ENCODE peak calls at places on chromosomes 2 and 18, in eight cellular contexts. One of them, this sample, is unnamed.
A peak's percentile ranks its signal among the peaks of the same experiment; 100 is the strongest.

GRCh38 chr18:1710114-1710513 is 805.4 kb downstream of the ADCYAP1 start:
- DNase-seq in H9: no peak
- DNase-seq in BE2C: no peak
- DNase-seq in neural progenitor cell: no peak
- DNase-seq in psoas muscle: no peak
- DNase-seq in stomach: no peak
- DNase-seq in mesenchymal stem cell: no peak
- DNase-seq in HCT116: no peak
- DNase-seq in this sample: no peak

GRCh38 chr2:10243926-10244270 is 58.8 kb upstream of the HPCAL1 start:
- DNase-seq in stomach: no peak
- DNase-seq in BE2C: no peak
- DNase-seq in mesenchymal stem cell: no peak
- DNase-seq in HCT116: no peak
- DNase-seq in neural progenitor cell: no peak
- DNase-seq in psoas muscle: peak; percentile 15
- DNase-seq in H9: no peak
- DNase-seq in this sample: no peak

GRCh38 chr18:9177047-9177446 is 40.5 kb downstream of the ANKRD12 start:
- DNase-seq in mesenchymal stem cell: no peak
- DNase-seq in H9: no peak
- DNase-seq in psoas muscle: no peak
- DNase-seq in BE2C: no peak
- DNase-seq in neural progenitor cell: no peak
- DNase-seq in HCT116: no peak
- DNase-seq in stomach: no peak
- DNase-seq in this sample: peak; percentile 3

GRCh38 chr2:43207553-43208300 is 18.7 kb downstream of the ZFP36L2 start:
- DNase-seq in stomach: no peak
- DNase-seq in H9: peak; percentile 79
- DNase-seq in neural progenitor cell: no peak
- DNase-seq in HCT116: no peak
- DNase-seq in BE2C: no peak
- DNase-seq in mesenchymal stem cell: no peak
- DNase-seq in psoas muscle: no peak
- DNase-seq in this sample: no peak

GRCh38 chr2:44884231-44884630 is 57.3 kb upstream of the SIX3 start:
- DNase-seq in HCT116: no peak
- DNase-seq in stomach: no peak
- DNase-seq in H9: no peak
- DNase-seq in BE2C: no peak
- DNase-seq in psoas muscle: no peak
- DNase-seq in mesenchymal stem cell: no peak
- DNase-seq in neural progenitor cell: no peak
- DNase-seq in this sample: no peak

GRCh38 chr2:199458806-199459285 is 1.1 kb upstream of the SATB2 start:
- DNase-seq in HCT116: no peak
- DNase-seq in mesenchymal stem cell: no peak
- DNase-seq in psoas muscle: no peak
- DNase-seq in stomach: no peak
- DNase-seq in BE2C: no peak
- DNase-seq in H9: no peak
- DNase-seq in neural progenitor cell: no peak
- DNase-seq in this sample: no peak

GRCh38 chr2:241540391-241540765 is 18.2 kb upstream of the BOK start:
- DNase-seq in psoas muscle: peak; percentile 73
- DNase-seq in neural progenitor cell: no peak
- DNase-seq in stomach: no peak
- DNase-seq in mesenchymal stem cell: no peak
- DNase-seq in HCT116: no peak
- DNase-seq in BE2C: no peak
- DNase-seq in H9: no peak
- DNase-seq in this sample: no peak

GRCh38 chr18:54241483-54241882 is 17.0 kb upstream of the MBD2 start:
- DNase-seq in HCT116: no peak
- DNase-seq in H9: no peak
- DNase-seq in mesenchymal stem cell: no peak
- DNase-seq in psoas muscle: no peak
- DNase-seq in neural progenitor cell: no peak
- DNase-seq in stomach: no peak
- DNase-seq in BE2C: no peak
- DNase-seq in this sample: no peak

GRCh38 chr18:13178976-13179375 is 39.6 kb upstream of the LDLRAD4 start:
- DNase-seq in HCT116: no peak
- DNase-seq in mesenchymal stem cell: peak; percentile 32
- DNase-seq in BE2C: no peak
- DNase-seq in neural progenitor cell: no peak
- DNase-seq in H9: no peak
- DNase-seq in psoas muscle: no peak
- DNase-seq in stomach: no peak
- DNase-seq in this sample: no peak

GRCh38 chr2:205358351-205358815 is 323.9 kb upstream of the NRP2 start:
- DNase-seq in neural progenitor cell: peak; percentile 16
- DNase-seq in stomach: no peak
- DNase-seq in H9: no peak
- DNase-seq in mesenchymal stem cell: no peak
- DNase-seq in HCT116: no peak
- DNase-seq in psoas muscle: no peak
- DNase-seq in BE2C: no peak
- DNase-seq in this sample: no peak

GRCh38 chr2:105584437-105585010 is 160.2 kb upstream of the NCK2 start:
- DNase-seq in stomach: no peak
- DNase-seq in H9: no peak
- DNase-seq in HCT116: no peak
- DNase-seq in mesenchymal stem cell: no peak
- DNase-seq in neural progenitor cell: no peak
- DNase-seq in psoas muscle: no peak
- DNase-seq in BE2C: no peak
- DNase-seq in this sample: no peak

GRCh38 chr2:47525167-47525566 is 122.2 kb downstream of the MSH2 start:
- DNase-seq in H9: no peak
- DNase-seq in mesenchymal stem cell: no peak
- DNase-seq in neural progenitor cell: no peak
- DNase-seq in HCT116: no peak
- DNase-seq in BE2C: no peak
- DNase-seq in psoas muscle: no peak
- DNase-seq in stomach: no peak
- DNase-seq in this sample: no peak

GRCh38 chr18:47953471-47953931 is 23.0 kb upstream of the SMAD2 start:
- DNase-seq in neural progenitor cell: peak; percentile 68
- DNase-seq in mesenchymal stem cell: no peak
- DNase-seq in stomach: no peak
- DNase-seq in H9: no peak
- DNase-seq in BE2C: peak; percentile 53
- DNase-seq in HCT116: no peak
- DNase-seq in psoas muscle: peak; percentile 61
- DNase-seq in this sample: peak; percentile 17

GRCh38 chr2:219423656-219424378 is 5.6 kb downstream of the DES start:
- DNase-seq in HCT116: no peak
- DNase-seq in H9: peak; percentile 17
- DNase-seq in stomach: no peak
- DNase-seq in psoas muscle: peak; percentile 61
- DNase-seq in mesenchymal stem cell: no peak
- DNase-seq in BE2C: no peak
- DNase-seq in neural progenitor cell: no peak
- DNase-seq in this sample: no peak

GRCh38 chr18:60019463-60019840 is 119.7 kb downstream of the PMAIP1 start:
- DNase-seq in HCT116: no peak
- DNase-seq in H9: no peak
- DNase-seq in mesenchymal stem cell: peak; percentile 91
- DNase-seq in BE2C: no peak
- DNase-seq in stomach: no peak
- DNase-seq in psoas muscle: no peak
- DNase-seq in neural progenitor cell: peak; percentile 2
- DNase-seq in this sample: peak; percentile 90

GRCh38 chr2:47501374-47502200 is 98.6 kb downstream of the MSH2 start:
- DNase-seq in stomach: no peak
- DNase-seq in psoas muscle: no peak
- DNase-seq in mesenchymal stem cell: peak; percentile 57
- DNase-seq in neural progenitor cell: no peak
- DNase-seq in HCT116: no peak
- DNase-seq in H9: no peak
- DNase-seq in BE2C: no peak
- DNase-seq in this sample: no peak

GRCh38 chr2:196453613-196454047 is 185.9 kb upstream of the CCDC150 start:
- DNase-seq in HCT116: peak; percentile 60
- DNase-seq in psoas muscle: no peak
- DNase-seq in BE2C: peak; percentile 55
- DNase-seq in mesenchymal stem cell: peak; percentile 36
- DNase-seq in stomach: no peak
- DNase-seq in neural progenitor cell: peak; percentile 63
- DNase-seq in H9: peak; percentile 36
- DNase-seq in this sample: peak; percentile 19

GRCh38 chr18:65751145-65752085 is 603 bp downstream of the CDH7 start:
- DNase-seq in neural progenitor cell: peak; percentile 59
- DNase-seq in psoas muscle: peak; percentile 39
- DNase-seq in BE2C: peak; percentile 10
- DNase-seq in HCT116: no peak
- DNase-seq in H9: peak; percentile 72
- DNase-seq in stomach: no peak
- DNase-seq in mesenchymal stem cell: peak; percentile 37
- DNase-seq in this sample: no peak

GRCh38 chr2:176745543-176746331 is 466.9 kb upstream of the HNRNPA3 start:
- DNase-seq in psoas muscle: no peak
- DNase-seq in H9: no peak
- DNase-seq in BE2C: no peak
- DNase-seq in neural progenitor cell: no peak
- DNase-seq in HCT116: no peak
- DNase-seq in mesenchymal stem cell: no peak
- DNase-seq in stomach: no peak
- DNase-seq in this sample: no peak

GRCh38 chr2:100339823-100340222 is 17.5 kb upstream of the LONRF2 start:
- DNase-seq in psoas muscle: no peak
- DNase-seq in stomach: no peak
- DNase-seq in BE2C: no peak
- DNase-seq in mesenchymal stem cell: no peak
- DNase-seq in H9: no peak
- DNase-seq in neural progenitor cell: no peak
- DNase-seq in HCT116: no peak
- DNase-seq in this sample: peak; percentile 17

DNA sequence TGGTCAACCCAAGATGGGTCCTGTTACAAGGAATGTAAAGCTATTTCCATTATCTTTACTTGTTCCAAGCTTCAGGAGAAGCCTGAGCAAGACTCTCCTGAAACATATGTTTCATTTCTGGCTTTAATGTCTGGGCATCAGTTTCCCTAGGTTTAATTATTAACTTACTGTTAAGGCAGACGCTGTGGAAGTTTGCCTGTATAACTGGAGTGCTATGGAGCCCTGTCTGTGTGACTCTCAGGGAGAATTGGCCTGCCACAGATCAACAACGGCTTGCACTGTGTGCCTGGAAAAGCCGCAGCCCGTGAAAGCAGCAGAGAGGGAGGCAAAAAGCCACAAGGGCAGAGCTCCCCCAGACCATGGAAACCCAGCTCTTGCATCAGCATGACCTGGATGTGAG is 22.1 kb upstream of the LONRF2 start:
- DNase-seq in BE2C: no peak
- DNase-seq in neural progenitor cell: no peak
- DNase-seq in HCT116: no peak
- DNase-seq in stomach: no peak
- DNase-seq in H9: no peak
- DNase-seq in psoas muscle: no peak
- DNase-seq in mesenchymal stem cell: no peak
- DNase-seq in this sample: no peak
- H3K9me3 ChIP-seq in BE2C: no peaks in the 10 kb centered on the region
- H3K9me3 ChIP-seq in neural progenitor cell: no peaks in the 10 kb centered on the region
- H3K9me3 ChIP-seq in HCT116: no peaks in the 10 kb centered on the region
- H3K9me3 ChIP-seq in stomach: no peaks in the 10 kb centered on the region
- H3K9me3 ChIP-seq in H9: peaks cover 7% of the 10 kb centered on the region
- H3K9me3 ChIP-seq in psoas muscle: no peaks in the 10 kb centered on the region
- H3K9me3 ChIP-seq in mesenchymal stem cell: peaks cover under 1% of the 10 kb centered on the region
- H3K9me3 ChIP-seq in this sample: peaks cover 5% of the 10 kb centered on the region

GRCh38 chr2:22880161-22880560 is 504.8 kb upstream of the KLHL29 start:
- DNase-seq in H9: no peak
- DNase-seq in psoas muscle: no peak
- DNase-seq in BE2C: no peak
- DNase-seq in mesenchymal stem cell: no peak
- DNase-seq in neural progenitor cell: no peak
- DNase-seq in HCT116: no peak
- DNase-seq in stomach: no peak
- DNase-seq in this sample: no peak
- H3K9me3 ChIP-seq in H9: no peaks in the 10 kb centered on the region
- H3K9me3 ChIP-seq in psoas muscle: peaks cover 4% of the 10 kb centered on the region
- H3K9me3 ChIP-seq in BE2C: no peaks in the 10 kb centered on the region
- H3K9me3 ChIP-seq in mesenchymal stem cell: no peaks in the 10 kb centered on the region
- H3K9me3 ChIP-seq in neural progenitor cell: peaks cover 13% of the 10 kb centered on the region
- H3K9me3 ChIP-seq in HCT116: no peaks in the 10 kb centered on the region
- H3K9me3 ChIP-seq in stomach: no peaks in the 10 kb centered on the region
- H3K9me3 ChIP-seq in this sample: no peaks in the 10 kb centered on the region

DNA sequence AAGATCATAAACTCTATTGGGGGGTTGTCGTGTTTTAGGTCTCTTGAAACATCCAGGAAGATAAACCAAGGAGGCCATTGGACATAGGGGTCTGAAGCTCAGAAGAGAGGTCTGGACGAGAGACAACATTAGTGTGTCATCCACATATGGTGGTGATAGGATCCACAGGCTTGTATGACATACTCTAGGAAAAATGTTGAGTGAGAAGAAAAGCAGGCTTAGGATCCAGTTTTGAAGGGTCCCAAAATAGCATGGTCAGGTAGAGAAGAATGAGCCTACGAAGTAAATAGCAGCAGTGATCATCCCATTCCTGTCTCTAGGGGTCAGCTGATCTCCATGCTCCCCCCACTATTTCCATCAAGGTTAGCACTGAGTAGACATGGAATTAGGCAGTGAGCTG is 166.8 kb downstream of the ANKRD30B start:
- DNase-seq in mesenchymal stem cell: no peak
- DNase-seq in stomach: no peak
- DNase-seq in HCT116: no peak
- DNase-seq in BE2C: no peak
- DNase-seq in neural progenitor cell: no peak
- DNase-seq in H9: no peak
- DNase-seq in psoas muscle: no peak
- DNase-seq in this sample: peak; percentile 80
- H3K9me3 ChIP-seq in mesenchymal stem cell: no peaks in the 10 kb centered on the region
- H3K9me3 ChIP-seq in stomach: no peaks in the 10 kb centered on the region
- H3K9me3 ChIP-seq in HCT116: peaks cover 14% of the 10 kb centered on the region
- H3K9me3 ChIP-seq in BE2C: no peaks in the 10 kb centered on the region
- H3K9me3 ChIP-seq in neural progenitor cell: peaks cover 12% of the 10 kb centered on the region
- H3K9me3 ChIP-seq in H9: peaks cover 92% of the 10 kb centered on the region
- H3K9me3 ChIP-seq in psoas muscle: no peaks in the 10 kb centered on the region
- H3K9me3 ChIP-seq in this sample: peaks cover 20% of the 10 kb centered on the region

DNA sequence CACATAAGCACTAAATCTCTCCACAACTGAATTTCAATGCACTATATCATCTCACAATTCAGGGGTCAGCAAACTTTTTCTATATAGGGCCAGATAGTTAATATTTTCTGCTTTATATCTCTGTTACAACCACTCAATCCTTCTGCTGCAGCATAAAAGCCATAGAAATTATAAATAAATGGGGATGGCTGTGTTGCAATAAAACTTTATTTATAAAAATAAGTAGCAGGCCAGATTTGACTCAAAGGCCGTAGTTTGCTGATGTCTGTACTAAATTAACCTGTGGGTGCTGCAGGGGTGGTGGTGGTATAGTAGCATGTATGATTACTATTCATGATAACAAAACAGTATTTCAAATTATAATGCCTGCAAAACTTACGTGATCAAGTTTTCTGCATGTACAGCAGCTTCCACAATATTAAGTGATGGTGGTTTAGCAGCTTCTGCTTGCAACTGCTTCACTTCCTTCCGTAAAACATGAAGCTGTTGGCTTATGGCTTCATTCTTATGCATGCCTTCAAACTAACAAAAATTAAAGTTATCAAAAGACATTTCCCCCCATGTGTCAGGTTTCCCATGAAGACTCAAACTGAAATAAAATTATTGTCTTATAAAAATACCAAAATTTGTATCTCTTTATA is 64.1 kb downstream of the SIGLEC15 start:
- DNase-seq in HCT116: no peak
- DNase-seq in neural progenitor cell: no peak
- DNase-seq in mesenchymal stem cell: no peak
- DNase-seq in H9: no peak
- DNase-seq in stomach: no peak
- DNase-seq in BE2C: no peak
- DNase-seq in psoas muscle: no peak
- DNase-seq in this sample: no peak
- H3K9me3 ChIP-seq in HCT116: no peaks in the 10 kb centered on the region
- H3K9me3 ChIP-seq in neural progenitor cell: no peaks in the 10 kb centered on the region
- H3K9me3 ChIP-seq in mesenchymal stem cell: no peaks in the 10 kb centered on the region
- H3K9me3 ChIP-seq in H9: no peaks in the 10 kb centered on the region
- H3K9me3 ChIP-seq in stomach: no peaks in the 10 kb centered on the region
- H3K9me3 ChIP-seq in BE2C: no peaks in the 10 kb centered on the region
- H3K9me3 ChIP-seq in psoas muscle: no peaks in the 10 kb centered on the region
- H3K9me3 ChIP-seq in this sample: no peaks in the 10 kb centered on the region

This sample was measured in trophoblast cell.